ENCODE peak calls at places on chromosome 3, in nine cellular contexts. B is pons; R is neuronal stem cell; S is T-helper 2 cell; O is GM10248; X is NCI-H1105 treated with DMSO at 0.1 percent for 48 hours; K is thoracic aorta; V is AG04450; A is activated effector memory CD4-positive, alpha-beta T cell treated with anti-CD3 and anti-CD28 coated beads, Interleukin-2, amount 50 U/mL, for 16 hours. P is an unnamed sample.

GRCh38 chr3:127195417-127195816 is 2.5 kb downstream of the PRR23E start:
- DNase-seq in R (no peak), B (no peak), O (peak; percentile 16), S (no peak), V (no peak), K (no peak), X (no peak), A (no peak), P (no peak)

GRCh38 chr3:59265566-59265965 is 215.7 kb upstream of the CFAP20DC start:
- DNase-seq in X (peak; percentile 41), A (no peak), B (no peak), O (no peak), V (no peak), S (no peak), R (no peak), K (no peak), P (no peak)

GRCh38 chr3:141798455-141798854 is 35.2 kb downstream of the GRK7 start:
- DNase-seq in O (no peak), B (no peak), R (no peak), V (no peak), X (no peak), A (no peak), K (no peak), S (no peak), P (no peak)

GRCh38 chr3:193813506-193813850 is 220.5 kb downstream of the OPA1 start:
- DNase-seq in O (no peak), K (no peak), V (no peak), A (no peak), B (no peak), X (no peak), R (no peak), S (no peak), P (no peak)

GRCh38 chr3:133578548-133579191 is 5.2 kb downstream of the CDV3 start:
- DNase-seq in R (no peak), X (no peak), B (no peak), A (no peak), S (no peak), K (no peak), O (no peak), V (no peak), P (no peak)

GRCh38 chr3:33426630-33427341 is 13.4 kb downstream of the UBP1 start:
- DNase-seq in A (no peak), R (no peak), V (no peak), S (no peak), O (no peak), X (no peak), K (no peak), B (no peak), P (no peak)

GRCh38 chr3:30770387-30770786 is 124.1 kb downstream of the GADL1 start:
- DNase-seq in S (no peak), V (peak; percentile 32), R (no peak), X (no peak), A (no peak), O (no peak), K (peak; percentile 4), B (peak; percentile 21), P (peak; percentile 43)

GRCh38 chr3:120449701-120450216 is 1.0 kb downstream of the FSTL1 start:
- DNase-seq in V (no peak), S (no peak), X (peak; percentile 42), K (no peak), B (no peak), R (no peak), A (no peak), O (no peak), P (no peak)

GRCh38 chr3:64873400-64873799 is 185.6 kb upstream of the ADAMTS9 start:
- DNase-seq in X (no peak), S (no peak), A (no peak), K (no peak), B (no peak), O (no peak), V (no peak), R (no peak), P (no peak)

GRCh38 chr3:185558395-185558794 is 6.0 kb upstream of the LIPH start:
- DNase-seq in X (no peak), K (no peak), S (no peak), O (no peak), R (no peak), V (no peak), B (no peak), A (no peak), P (peak; percentile 64)

GRCh38 chr3:158808697-158809096 is 6.8 kb downstream of the MFSD1 start:
- DNase-seq in O (no peak), K (no peak), S (no peak), R (no peak), V (no peak), X (no peak), A (no peak), B (no peak), P (peak; percentile 16)

GRCh38 chr3:128343287-128344045 is 123.2 kb downstream of the DNAJB8 start:
- DNase-seq in S (no peak), A (no peak), R (no peak), V (peak; percentile 7), B (no peak), K (no peak), O (no peak), X (no peak), P (peak; percentile 31)

GRCh38 chr3:106030620-106030945 is 161.8 kb upstream of the CBLB start:
- DNase-seq in B (no peak), A (no peak), K (no peak), S (no peak), V (no peak), O (no peak), X (no peak), R (no peak), P (no peak)

GRCh38 chr3:16741103-16741758 is 136.0 kb upstream of the DAZL start:
- DNase-seq in K (no peak), B (no peak), R (no peak), O (no peak), A (no peak), V (peak; percentile 38), S (no peak), X (no peak), P (no peak)

GRCh38 chr3:173893066-173893465 is 495.5 kb downstream of the NLGN1 start:
- DNase-seq in R (no peak), B (no peak), X (peak; percentile 29), O (no peak), A (no peak), S (no peak), V (no peak), K (no peak), P (no peak)

GRCh38 chr3:32383136-32383711 is 8.4 kb upstream of the CMTM7 start:
- DNase-seq in R (no peak), O (no peak), V (no peak), S (no peak), X (no peak), A (no peak), K (no peak), B (no peak), P (no peak)

GRCh38 chr3:47792699-47793098 is 10.2 kb upstream of the DHX30 start:
- DNase-seq in A (no peak), R (no peak), B (no peak), V (no peak), S (no peak), K (no peak), X (no peak), O (no peak), P (no peak)

GRCh38 chr3:195931582-195932273 is 23.4 kb upstream of the TNK2 start:
- DNase-seq in X (no peak), S (no peak), A (peak; percentile 38), V (no peak), R (no peak), K (no peak), B (peak; percentile 87), O (no peak), P (no peak)

GRCh38 chr3:138786788-138787276 is 47.9 kb downstream of the PIK3CB start:
- DNase-seq in B (peak; percentile 82), X (no peak), R (no peak), K (no peak), S (no peak), A (no peak), V (no peak), O (peak; percentile 27), P (no peak)

GRCh38 chr3:66138336-66139234 is 82.2 kb upstream of the SLC25A26 start:
- DNase-seq in R (peak; percentile 29), S (no peak), A (no peak), K (no peak), B (peak; percentile 57), X (peak; percentile 42), O (peak; percentile 39), V (no peak), P (no peak)

GRCh38 chr3:126181398-126181725 is 976 bp upstream of the ALDH1L1 start:
- DNase-seq in B (no peak), S (no peak), R (no peak), A (no peak), V (no peak), O (no peak), X (no peak), K (no peak), P (no peak)

GRCh38 chr3:134075568-134075825 is 45.8 kb upstream of the SLCO2A1 start:
- DNase-seq in V (no peak), X (no peak), B (no peak), S (no peak), K (no peak), R (no peak), A (no peak), O (no peak), P (no peak)

GRCh38 chr3:48408823-48409281 is 21.0 kb downstream of the PLXNB1 start:
- DNase-seq in R (no peak), K (peak; percentile 1), X (no peak), B (no peak), O (no peak), V (no peak), S (no peak), A (peak; percentile 58), P (peak; percentile 44)

GRCh38 chr3:71101014-71101413 is 482.5 kb downstream of the FOXP1 start:
- DNase-seq in X (no peak), R (no peak), B (no peak), V (no peak), K (no peak), O (no peak), A (no peak), S (no peak), P (no peak)

GRCh38 chr3:195071011-195071728 is 199.8 kb downstream of the XXYLT1 start:
- DNase-seq in S (no peak), B (no peak), K (no peak), R (no peak), V (no peak), X (no peak), A (peak; percentile 44), O (no peak), P (no peak)

P was measured in left lung.